ENCODE peak calls at places on chromosome X, in six cellular contexts. E is A549, K is K562, T is GM12878, B is endothelial cell of umbilical vein, P is HepG2. X is an unnamed sample.

GRCh38 chrX:150408007-150408406 is 44.9 kb downstream of the MAMLD1 start:
- DNase-seq in T (no peak), P (no peak), B (no peak), K (no peak), E (no peak), X (no peak)

GRCh38 chrX:9573282-9574106 is 108.6 kb downstream of the TBL1X start:
- DNase-seq in K (no peak), T (no peak), P (no peak), E (no peak), B (no peak), X (no peak)

GRCh38 chrX:22323541-22323940 is 50.8 kb downstream of the CBLL2 start:
- DNase-seq in T (no peak), B (peak), K (no peak), E (no peak), P (no peak), X (no peak)

GRCh38 chrX:70231666-70232065 is 2.8 kb upstream of the AWAT1 start:
- DNase-seq in B (no peak), T (no peak), E (no peak), P (no peak), K (no peak), X (peak)

GRCh38 chrX:151801980-151802379 is 67.4 kb downstream of the CNGA2 start:
- DNase-seq in T (no peak), K (no peak), P (no peak), B (peak), E (peak), X (peak)

GRCh38 chrX:119055650-119056049 is 17.1 kb upstream of the CT47C1 start:
- DNase-seq in T (no peak), B (no peak), P (no peak), E (no peak), K (no peak), X (no peak)

GRCh38 chrX:114959729-114960128 is 57.7 kb downstream of the IL13RA2 start:
- DNase-seq in K (no peak), E (peak), B (no peak), P (no peak), T (no peak), X (peak)

GRCh38 chrX:116267511-116268040 is 97.0 kb downstream of the AGTR2 start:
- DNase-seq in E (no peak), T (no peak), P (no peak), B (no peak), K (no peak), X (no peak)

GRCh38 chrX:19613645-19614323 is 98.5 kb upstream of the MAP3K15 start:
- DNase-seq in K (no peak), P (no peak), E (no peak), B (no peak), T (no peak), X (no peak)

GRCh38 chrX:143455045-143455444 is 62.2 kb downstream of the SPANXN3 start:
- DNase-seq in E (no peak), B (no peak), T (no peak), K (no peak), P (no peak), X (no peak)

GRCh38 chrX:16771483-16772398 is 14.5 kb upstream of the TXLNG start:
- DNase-seq in P (peak), T (no peak), E (peak), B (peak), K (peak), X (peak)

GRCh38 chrX:77085372-77085771 is 361.8 kb upstream of the FGF16 start:
- DNase-seq in K (no peak), E (no peak), T (no peak), B (peak), P (no peak), X (no peak)

GRCh38 chrX:74535211-74535621 is 79.2 kb downstream of the RLIM start:
- DNase-seq in K (peak), P (peak), B (no peak), E (peak), T (no peak), X (peak)

GRCh38 chrX:72245461-72246089 is 6.7 kb upstream of the ERCC6L start:
- DNase-seq in T (no peak), E (peak), B (peak), K (peak), P (peak), X (peak)

GRCh38 chrX:91434351-91435168 is at the start of gene PABPC5:
- DNase-seq in T (no peak), K (no peak), B (peak), P (no peak), E (peak), X (no peak)

GRCh38 chrX:71615954-71616353 is 2.4 kb downstream of the CXCR3 start:
- DNase-seq in K (no peak), T (no peak), P (no peak), E (no peak), B (no peak), X (no peak)

GRCh38 chrX:10327651-10328050 is 170.9 kb downstream of the CLCN4 start:
- DNase-seq in T (no peak), B (no peak), E (peak), K (no peak), P (peak), X (no peak)

GRCh38 chrX:44071847-44072545 is 98.8 kb upstream of the NDP start:
- DNase-seq in T (no peak), B (no peak), E (peak), P (no peak), K (no peak), X (no peak)

GRCh38 chrX:84717344-84717743 is 215.1 kb upstream of the HDX start:
- DNase-seq in B (no peak), T (no peak), E (no peak), K (no peak), P (no peak), X (no peak)

GRCh38 chrX:139831689-139832456 is 101.0 kb downstream of the ATP11C start:
- DNase-seq in T (no peak), K (no peak), P (no peak), B (peak), E (peak), X (peak)

GRCh38 chrX:15947648-15948317 is 93.2 kb upstream of the AP1S2 start:
- DNase-seq in K (peak), P (no peak), T (no peak), B (peak), E (peak), X (peak)

GRCh38 chrX:21940356-21940829 is at the start of gene SMS:
- DNase-seq in T (no peak), E (peak), K (peak), P (peak), B (peak), X (peak)

GRCh38 chrX:118510076-118510475 is 14.5 kb downstream of the DOCK11 start:
- DNase-seq in B (no peak), E (no peak), P (no peak), T (no peak), K (no peak), X (no peak)

GRCh38 chrX:72121381-72121780 is 10.3 kb downstream of the RTL5 start:
- DNase-seq in K (no peak), E (no peak), P (no peak), T (no peak), B (peak), X (peak)

GRCh38 chrX:46444011-46444410 is 101.2 kb downstream of the ZNF674 start:
- DNase-seq in T (no peak), B (peak), E (peak), P (peak), K (no peak), X (peak)

GRCh38 chrX:16119353-16120220 is 3.8 kb upstream of the GRPR start:
- DNase-seq in E (peak), B (no peak), K (no peak), T (peak), P (no peak), X (no peak)

GRCh38 chrX:87517571-87518141 is at the start of gene KLHL4:
- DNase-seq in B (peak), T (no peak), P (no peak), K (peak), E (peak), X (peak)

GRCh38 chrX:129996120-129996519 is 13.7 kb downstream of the BCORL1 start:
- DNase-seq in P (no peak), E (no peak), B (no peak), K (peak), T (no peak), X (peak)

GRCh38 chrX:101357166-101357795 is 8.7 kb upstream of the TIMM8A start:
- DNase-seq in K (peak), E (peak), T (no peak), B (no peak), P (no peak), X (peak)

GRCh38 chrX:68498508-68499379 is at the start of gene YIPF6:
- DNase-seq in T (no peak), B (peak), E (peak), K (peak), P (peak), X (peak)

GRCh38 chrX:69158166-69159040 is 6.8 kb downstream of the PJA1 start:
- DNase-seq in T (no peak), E (peak), P (peak), B (peak), K (peak), X (peak)

GRCh38 chrX:3029084-3029483 is 12.2 kb upstream of the ARSF start:
- DNase-seq in E (no peak), K (no peak), B (no peak), P (no peak), T (no peak), X (peak)

GRCh38 chrX:110732274-110732673 is 63.3 kb downstream of the CHRDL1 start:
- DNase-seq in E (no peak), B (no peak), T (no peak), P (no peak), K (no peak), X (no peak)

GRCh38 chrX:11555759-11556158 is 110.0 kb downstream of the ARHGAP6 start:
- DNase-seq in K (no peak), P (peak), E (no peak), T (no peak), B (no peak), X (no peak)

GRCh38 chrX:104118765-104119164 is 6.4 kb downstream of the ZCCHC18 start:
- DNase-seq in B (no peak), E (no peak), T (no peak), P (no peak), K (no peak), X (no peak)

GRCh38 chrX:118824173-118824782 is 654 bp downstream of the ZCCHC12 start:
- DNase-seq in T (no peak), B (no peak), E (no peak), P (no peak), K (peak), X (peak)

GRCh38 chrX:85998954-85999353 is 48.4 kb downstream of the CHM start:
- DNase-seq in E (no peak), K (no peak), B (no peak), T (no peak), P (no peak), X (no peak)

GRCh38 chrX:18390941-18391538 is 34.4 kb upstream of the CDKL5 start:
- DNase-seq in K (peak), E (peak), P (peak), B (peak), T (peak), X (peak)

GRCh38 chrX:54494970-54495813 is 842 bp downstream of the FGD1 start:
- DNase-seq in T (no peak), P (no peak), K (no peak), E (peak), B (peak), X (no peak)

GRCh38 chrX:120790118-120790517 is 85.5 kb downstream of the CT47B1 start:
- DNase-seq in B (peak), K (peak), P (peak), E (peak), T (peak), X (peak)

GRCh38 chrX:154460326-154460725 is 2.2 kb downstream of the PLXNA3 start:
- DNase-seq in T (no peak), K (no peak), E (no peak), P (no peak), B (no peak), X (no peak)
- H3K4me3 ChIP-seq in T (no peak), K (no peak), E (no peak), P (no peak), B (no peak), X (no peak)

GRCh38 chrX:64571011-64571410 is 175.8 kb upstream of the MTMR8 start:
- DNase-seq in E (no peak), T (no peak), B (no peak), K (no peak), P (no peak), X (no peak)

DNA sequence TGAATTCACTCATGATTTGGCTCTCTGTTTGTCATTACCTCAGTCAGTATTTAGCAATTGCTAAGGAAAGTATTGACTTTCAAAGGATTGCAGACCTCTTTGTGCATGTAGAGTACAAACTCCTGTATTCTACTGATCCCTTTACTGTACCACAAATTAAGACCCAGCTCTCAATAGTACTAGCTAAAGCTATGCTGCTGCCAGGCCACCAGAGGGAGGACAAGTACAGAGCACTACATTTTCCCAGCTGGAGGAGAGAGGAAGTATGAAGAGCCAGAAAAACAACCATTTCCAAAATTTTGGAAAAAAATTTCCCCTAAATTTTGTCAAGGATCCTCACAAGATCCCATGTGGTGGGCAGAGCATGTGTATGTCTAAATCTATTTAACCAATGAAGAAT is 175.0 kb upstream of the MTMR8 start:
- DNase-seq in P (no peak), T (no peak), E (no peak), K (no peak), B (no peak), X (peak)
- TF ChIP-seq CTCF in P (no peak), T (no peak), E (no peak), K (no peak), B (no peak), X (peak)

GRCh38 chrX:134538316-134538715 is 78.4 kb downstream of the HPRT1 start:
- DNase-seq in T (no peak), K (no peak), P (no peak), B (no peak), E (no peak), X (no peak)
- TF ChIP-seq MYC in T (no peak), K (no peak), P (no peak), B (no peak), E (no peak), X (no peak)

DNA sequence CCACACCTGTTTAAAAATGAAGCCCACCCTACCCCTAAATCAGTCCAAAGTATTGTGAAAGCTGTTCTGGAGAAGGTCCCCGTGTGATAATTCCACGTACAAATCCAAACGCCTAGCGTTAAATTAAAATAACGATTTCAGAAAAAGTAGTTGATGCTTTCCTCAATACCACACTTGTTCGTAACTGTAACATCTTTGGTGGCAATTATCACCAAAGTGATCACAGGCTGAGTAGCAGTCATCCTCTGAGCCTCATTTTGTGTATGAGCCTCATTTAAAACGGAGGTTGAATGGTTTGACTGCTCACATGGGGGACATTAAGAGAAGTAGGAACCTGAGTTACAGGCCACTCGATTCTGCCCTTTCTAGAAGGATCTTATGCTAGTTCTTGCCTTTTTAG is 92.9 kb downstream of the GEMIN8 start:
- DNase-seq in B (no peak), K (no peak), P (no peak), E (no peak), T (no peak), X (no peak)
- H3K4me3 ChIP-seq in B (no peak), K (no peak), P (no peak), E (no peak), T (no peak), X (no peak)

GRCh38 chrX:34332336-34332735 is 200.2 kb upstream of the FAM47A start:
- DNase-seq in T (no peak), K (no peak), B (no peak), E (peak), P (no peak), X (peak)
- TF ChIP-seq CTCF in T (no peak), K (no peak), B (peak), E (no peak), P (no peak), X (peak)

GRCh38 chrX:446243-446642 is 59.5 kb upstream of the PPP2R3B start:
- DNase-seq in B (no peak), K (no peak), P (no peak), E (no peak), T (no peak), X (no peak)

GRCh38 chrX:440636-441035 is 53.9 kb upstream of the PPP2R3B start:
- DNase-seq in P (no peak), T (no peak), E (no peak), B (no peak), K (no peak), X (no peak)

GRCh38 chrX:445727-446126 is 59.0 kb upstream of the PPP2R3B start:
- DNase-seq in T (no peak), B (no peak), K (no peak), E (no peak), P (no peak), X (no peak)

GRCh38 chrX:444305-444704 is 57.6 kb upstream of the PPP2R3B start:
- DNase-seq in P (no peak), K (no peak), B (no peak), E (no peak), T (no peak), X (no peak)

DNA sequence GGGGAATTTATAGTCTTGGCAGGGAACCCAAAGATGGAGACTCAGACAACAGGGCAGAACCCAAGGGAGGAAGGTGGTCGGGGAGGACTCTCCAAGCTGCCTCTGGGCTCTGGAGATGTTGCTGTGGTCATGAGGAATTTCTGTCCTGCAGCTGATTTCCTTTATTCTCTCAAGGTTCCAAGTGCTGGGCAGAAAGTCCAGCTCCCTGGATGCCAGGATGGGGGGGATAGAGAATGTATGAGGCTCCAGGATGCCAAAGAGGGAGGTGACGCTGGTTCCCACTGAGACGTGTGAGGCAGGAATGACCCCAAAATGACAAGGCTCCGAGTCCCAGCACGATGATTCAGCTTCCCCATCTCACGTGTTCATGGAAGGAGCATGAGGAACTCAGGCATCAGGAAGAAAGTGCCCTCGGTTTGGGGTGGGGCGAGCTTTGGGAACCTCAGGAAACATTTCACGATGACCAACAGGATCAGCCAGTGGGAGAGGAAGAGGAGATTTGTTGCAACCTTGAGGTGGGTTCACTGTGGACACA is 57.0 kb upstream of the PPP2R3B start:
- DNase-seq in K (no peak), B (no peak), E (no peak), T (no peak), P (no peak), X (no peak)
- TF ChIP-seq MYC in K (no peak), B (no peak), E (no peak), T (no peak), P (no peak), X (no peak)

DNA sequence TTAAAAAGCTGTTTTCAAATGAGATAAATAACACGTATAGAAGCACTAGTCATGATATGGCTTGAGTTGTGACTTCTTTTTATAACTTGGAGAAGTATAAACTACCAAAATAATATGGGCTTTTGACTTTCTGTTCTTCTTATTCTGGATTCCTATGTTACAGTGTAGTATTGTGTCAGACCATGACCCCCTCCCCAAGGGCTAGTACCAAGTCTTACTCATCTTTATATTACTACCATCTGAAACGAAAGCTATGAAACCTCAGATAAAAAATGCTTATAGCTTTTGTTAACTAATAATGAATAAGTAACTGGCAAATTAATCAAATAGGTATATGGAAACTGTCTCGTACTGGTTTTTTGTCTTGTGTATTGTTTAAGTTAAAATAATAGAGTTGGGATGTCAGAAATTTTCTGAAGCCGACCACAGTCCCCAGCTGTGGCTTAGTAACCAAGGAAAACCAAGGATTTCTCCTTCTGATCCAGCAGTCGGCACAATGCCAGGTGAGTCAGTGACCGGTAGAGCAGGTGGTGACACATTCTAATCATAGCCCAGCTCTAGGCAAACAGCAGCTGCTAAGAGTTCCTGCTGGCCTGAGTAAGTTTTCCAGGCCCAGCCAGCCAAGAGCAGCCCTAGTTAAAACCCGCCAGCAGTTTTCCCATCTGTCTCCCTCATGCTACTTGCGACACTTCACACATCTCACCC is 163.3 kb upstream of the PRDX4 start:
- DNase-seq in K (no peak), P (peak), T (no peak), E (peak), B (peak), X (no peak)
- H3K4me3 ChIP-seq in K (no peak), P (no peak), T (no peak), E (no peak), B (no peak), X (no peak)

GRCh38 chrX:78098108-78098507 is 5.9 kb upstream of the PGK1 start:
- DNase-seq in K (no peak), P (no peak), B (no peak), E (no peak), T (no peak), X (no peak)

DNA sequence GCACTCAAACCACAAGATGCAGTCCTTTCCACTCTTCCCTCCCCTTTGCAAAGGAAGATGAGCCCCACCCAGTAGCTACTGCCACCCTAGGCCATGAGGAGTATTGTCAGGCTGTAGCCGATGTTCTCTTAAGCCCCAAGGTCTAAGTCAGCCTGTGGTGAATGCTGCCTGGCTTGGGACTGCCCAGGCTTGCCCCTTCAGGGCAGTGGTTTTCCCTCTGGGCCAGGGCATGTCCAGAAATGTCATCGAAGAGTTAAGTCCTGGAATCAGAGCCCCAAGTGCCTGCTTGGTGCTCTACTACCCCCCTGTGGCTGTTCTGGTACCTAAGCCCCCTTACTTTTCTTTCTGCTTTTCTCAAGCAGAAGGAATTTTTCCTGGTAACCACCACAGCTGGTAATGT is 11.8 kb upstream of the PGK1 start:
- DNase-seq in K (no peak), T (peak), E (peak), B (peak), P (peak), X (no peak)
- TF ChIP-seq CTCF in K (peak), T (peak), E (peak), B (peak), P (peak), X (peak)

X was measured in NB4.